ENCODE peak calls at places on chromosomes 2 and 18, in seven cellular contexts. One of them, this sample, is unnamed.

GRCh38 chr2:73112026-73112912 is 479 bp downstream of the RAB11FIP5 start:
- DNase-seq in cardiac fibroblast: peak; percentile 57
- DNase-seq in GM12865: no peak
- DNase-seq in aorta: peak; percentile 55
- DNase-seq in transverse colon: peak; percentile 29
- DNase-seq in mucosa of descending colon: no peak
- DNase-seq in heart right ventricle: no peak
- DNase-seq in this sample: peak; percentile 53

GRCh38 chr18:35635171-35635570 is 53.6 kb downstream of the GALNT1 start:
- DNase-seq in aorta: no peak
- DNase-seq in heart right ventricle: no peak
- DNase-seq in mucosa of descending colon: no peak
- DNase-seq in transverse colon: no peak
- DNase-seq in cardiac fibroblast: no peak
- DNase-seq in GM12865: no peak
- DNase-seq in this sample: peak; percentile 58

GRCh38 chr2:15583831-15584230 is 7.8 kb upstream of the DDX1 start:
- DNase-seq in mucosa of descending colon: no peak
- DNase-seq in transverse colon: no peak
- DNase-seq in heart right ventricle: no peak
- DNase-seq in GM12865: no peak
- DNase-seq in aorta: no peak
- DNase-seq in cardiac fibroblast: no peak
- DNase-seq in this sample: no peak

GRCh38 chr2:97774425-97774824 is 61.0 kb downstream of the ZAP70 start:
- DNase-seq in mucosa of descending colon: no peak
- DNase-seq in transverse colon: no peak
- DNase-seq in cardiac fibroblast: peak; percentile 14
- DNase-seq in aorta: no peak
- DNase-seq in heart right ventricle: no peak
- DNase-seq in GM12865: no peak
- DNase-seq in this sample: no peak

GRCh38 chr18:80046011-80046410 is 11.8 kb downstream of the RBFA start:
- DNase-seq in transverse colon: no peak
- DNase-seq in heart right ventricle: no peak
- DNase-seq in mucosa of descending colon: no peak
- DNase-seq in GM12865: no peak
- DNase-seq in cardiac fibroblast: no peak
- DNase-seq in aorta: no peak
- DNase-seq in this sample: no peak

GRCh38 chr2:195830968-195831810 is 174.2 kb downstream of the SLC39A10 start:
- DNase-seq in transverse colon: no peak
- DNase-seq in aorta: no peak
- DNase-seq in mucosa of descending colon: no peak
- DNase-seq in cardiac fibroblast: no peak
- DNase-seq in GM12865: no peak
- DNase-seq in heart right ventricle: no peak
- DNase-seq in this sample: no peak

GRCh38 chr18:11398625-11399024 is 210.8 kb upstream of the SLC35G4 start:
- DNase-seq in mucosa of descending colon: no peak
- DNase-seq in heart right ventricle: no peak
- DNase-seq in transverse colon: no peak
- DNase-seq in GM12865: no peak
- DNase-seq in cardiac fibroblast: peak; percentile 9
- DNase-seq in aorta: no peak
- DNase-seq in this sample: no peak

GRCh38 chr18:46152436-46152807 is 48.2 kb downstream of the HAUS1 start:
- DNase-seq in aorta: no peak
- DNase-seq in transverse colon: no peak
- DNase-seq in mucosa of descending colon: no peak
- DNase-seq in heart right ventricle: peak; percentile 28
- DNase-seq in cardiac fibroblast: peak; percentile 56
- DNase-seq in GM12865: no peak
- DNase-seq in this sample: peak; percentile 82

GRCh38 chr2:220127311-220127710 is 499.9 kb downstream of the SLC4A3 start:
- DNase-seq in transverse colon: no peak
- DNase-seq in aorta: no peak
- DNase-seq in heart right ventricle: no peak
- DNase-seq in cardiac fibroblast: no peak
- DNase-seq in GM12865: no peak
- DNase-seq in mucosa of descending colon: no peak
- DNase-seq in this sample: no peak

GRCh38 chr2:27798948-27799645 is 27.6 kb downstream of the MRPL33 start:
- DNase-seq in cardiac fibroblast: peak; percentile 99
- DNase-seq in aorta: peak; percentile 87
- DNase-seq in mucosa of descending colon: no peak
- DNase-seq in heart right ventricle: peak; percentile 61
- DNase-seq in transverse colon: peak; percentile 18
- DNase-seq in GM12865: no peak
- DNase-seq in this sample: peak; percentile 100

GRCh38 chr2:97950329-97951154 is 45.2 kb downstream of the TMEM131 start:
- DNase-seq in transverse colon: no peak
- DNase-seq in aorta: no peak
- DNase-seq in GM12865: no peak
- DNase-seq in cardiac fibroblast: peak; percentile 72
- DNase-seq in heart right ventricle: no peak
- DNase-seq in mucosa of descending colon: no peak
- DNase-seq in this sample: peak; percentile 79

GRCh38 chr2:132797551-132797950 is 127.5 kb upstream of the LYPD1 start:
- DNase-seq in GM12865: no peak
- DNase-seq in transverse colon: no peak
- DNase-seq in mucosa of descending colon: no peak
- DNase-seq in heart right ventricle: no peak
- DNase-seq in aorta: no peak
- DNase-seq in cardiac fibroblast: no peak
- DNase-seq in this sample: peak; percentile 65

GRCh38 chr2:179682756-179683155 is 178.7 kb downstream of the ZNF385B start:
- DNase-seq in cardiac fibroblast: no peak
- DNase-seq in aorta: no peak
- DNase-seq in transverse colon: no peak
- DNase-seq in heart right ventricle: no peak
- DNase-seq in mucosa of descending colon: no peak
- DNase-seq in GM12865: peak; percentile 48
- DNase-seq in this sample: no peak

GRCh38 chr2:70525032-70525431 is 28.6 kb downstream of the TGFA start:
- DNase-seq in GM12865: no peak
- DNase-seq in cardiac fibroblast: no peak
- DNase-seq in heart right ventricle: no peak
- DNase-seq in aorta: no peak
- DNase-seq in mucosa of descending colon: no peak
- DNase-seq in transverse colon: peak; percentile 65
- DNase-seq in this sample: peak; percentile 55

GRCh38 chr2:122519366-122519765 is 763.9 kb downstream of the TSN start:
- DNase-seq in aorta: no peak
- DNase-seq in heart right ventricle: no peak
- DNase-seq in cardiac fibroblast: peak; percentile 6
- DNase-seq in mucosa of descending colon: no peak
- DNase-seq in GM12865: no peak
- DNase-seq in transverse colon: no peak
- DNase-seq in this sample: peak; percentile 9

GRCh38 chr2:131521961-131522781 is 5.5 kb upstream of the CCDC74A start:
- DNase-seq in heart right ventricle: peak; percentile 67
- DNase-seq in GM12865: no peak
- DNase-seq in cardiac fibroblast: no peak
- DNase-seq in transverse colon: no peak
- DNase-seq in mucosa of descending colon: no peak
- DNase-seq in aorta: no peak
- DNase-seq in this sample: peak; percentile 10

GRCh38 chr18:44773640-44774155 is 93.0 kb downstream of the SETBP1 start:
- DNase-seq in cardiac fibroblast: no peak
- DNase-seq in mucosa of descending colon: no peak
- DNase-seq in transverse colon: no peak
- DNase-seq in aorta: no peak
- DNase-seq in heart right ventricle: no peak
- DNase-seq in GM12865: peak; percentile 17
- DNase-seq in this sample: no peak

GRCh38 chr2:95377216-95377530 is 25.3 kb upstream of the FAHD2A start:
- DNase-seq in heart right ventricle: no peak
- DNase-seq in GM12865: no peak
- DNase-seq in cardiac fibroblast: no peak
- DNase-seq in aorta: no peak
- DNase-seq in transverse colon: no peak
- DNase-seq in mucosa of descending colon: no peak
- DNase-seq in this sample: no peak

GRCh38 chr2:237330539-237330938 is 83.4 kb downstream of the COL6A3 start:
- DNase-seq in heart right ventricle: no peak
- DNase-seq in GM12865: no peak
- DNase-seq in cardiac fibroblast: no peak
- DNase-seq in mucosa of descending colon: no peak
- DNase-seq in transverse colon: no peak
- DNase-seq in aorta: no peak
- DNase-seq in this sample: no peak
- H3K4me3 ChIP-seq in heart right ventricle: no peak overlapping the region
- H3K4me3 ChIP-seq in GM12865: no peak overlapping the region
- H3K4me3 ChIP-seq in cardiac fibroblast: no peak overlapping the region
- H3K4me3 ChIP-seq in mucosa of descending colon: no peak overlapping the region
- H3K4me3 ChIP-seq in transverse colon: no peak overlapping the region
- H3K4me3 ChIP-seq in aorta: no peak overlapping the region
- H3K4me3 ChIP-seq in this sample: no peak overlapping the region

DNA sequence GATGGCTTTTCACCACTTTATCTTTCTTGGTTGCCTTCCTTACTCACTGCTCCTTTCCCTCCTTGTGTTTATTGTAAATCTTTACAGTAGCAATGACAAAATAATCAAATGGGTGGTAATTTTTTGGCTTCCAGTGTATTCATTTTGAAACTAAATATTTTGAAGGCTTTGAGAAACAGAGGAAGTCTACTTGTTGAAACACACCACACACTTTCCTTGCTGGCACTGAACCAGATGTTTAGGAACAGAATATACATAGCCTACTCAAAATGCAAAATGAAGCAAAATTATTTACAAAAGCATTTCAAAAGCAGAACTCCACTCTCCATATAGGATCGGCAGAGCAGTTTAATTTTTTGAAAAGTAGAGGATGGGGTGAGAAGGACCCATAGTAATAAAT is 189.8 kb downstream of the LTBP1 start:
- DNase-seq in cardiac fibroblast: peak; percentile 28
- DNase-seq in transverse colon: no peak
- DNase-seq in heart right ventricle: no peak
- DNase-seq in aorta: no peak
- DNase-seq in GM12865: peak; percentile 4
- DNase-seq in mucosa of descending colon: no peak
- DNase-seq in this sample: no peak
- H3K4me3 ChIP-seq in cardiac fibroblast: peak overlapping the region; percentile 55
- H3K4me3 ChIP-seq in transverse colon: peak overlapping the region; percentile 32
- H3K4me3 ChIP-seq in heart right ventricle: peak overlapping the region; percentile 45
- H3K4me3 ChIP-seq in aorta: peak overlapping the region; percentile 97
- H3K4me3 ChIP-seq in GM12865: no peak overlapping the region
- H3K4me3 ChIP-seq in mucosa of descending colon: no peak overlapping the region
- H3K4me3 ChIP-seq in this sample: peak overlapping the region; percentile 76

GRCh38 chr2:100240386-100240785 is 81.9 kb downstream of the LONRF2 start:
- DNase-seq in GM12865: no peak
- DNase-seq in aorta: no peak
- DNase-seq in transverse colon: no peak
- DNase-seq in heart right ventricle: no peak
- DNase-seq in mucosa of descending colon: no peak
- DNase-seq in cardiac fibroblast: no peak
- DNase-seq in this sample: no peak

GRCh38 chr2:100239513-100240210 is 82.6 kb downstream of the LONRF2 start:
- DNase-seq in heart right ventricle: no peak
- DNase-seq in GM12865: no peak
- DNase-seq in cardiac fibroblast: no peak
- DNase-seq in aorta: no peak
- DNase-seq in mucosa of descending colon: no peak
- DNase-seq in transverse colon: no peak
- DNase-seq in this sample: no peak

GRCh38 chr2:100242416-100242815 is 79.9 kb downstream of the LONRF2 start:
- DNase-seq in mucosa of descending colon: no peak
- DNase-seq in transverse colon: no peak
- DNase-seq in aorta: no peak
- DNase-seq in GM12865: peak; percentile 22
- DNase-seq in cardiac fibroblast: no peak
- DNase-seq in heart right ventricle: no peak
- DNase-seq in this sample: no peak

GRCh38 chr2:100242891-100243670 is 79.2 kb downstream of the LONRF2 start:
- DNase-seq in heart right ventricle: peak; percentile 69
- DNase-seq in mucosa of descending colon: no peak
- DNase-seq in cardiac fibroblast: peak; percentile 61
- DNase-seq in transverse colon: peak; percentile 61
- DNase-seq in aorta: peak; percentile 78
- DNase-seq in GM12865: peak; percentile 66
- DNase-seq in this sample: peak; percentile 51

DNA sequence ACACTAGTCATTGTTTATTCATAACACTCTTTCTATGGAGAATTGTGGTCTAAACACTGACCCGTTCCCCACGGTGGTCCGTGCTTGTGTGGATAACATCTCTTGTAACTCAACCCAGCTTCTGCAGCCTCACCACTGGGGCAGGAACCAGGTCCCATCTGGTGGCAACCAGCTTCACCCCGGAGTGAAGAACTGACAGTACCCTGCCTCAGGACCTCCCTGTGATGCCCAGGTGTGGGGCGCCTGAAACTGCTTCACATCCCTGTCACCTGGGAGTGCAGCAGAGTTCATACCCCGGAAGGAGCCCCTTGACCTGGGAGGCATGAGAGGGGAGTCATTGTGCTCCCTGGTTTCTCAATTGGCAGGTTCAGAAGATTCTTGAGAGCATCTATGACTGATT is 81.1 kb downstream of the LONRF2 start:
- DNase-seq in aorta: no peak
- DNase-seq in GM12865: no peak
- DNase-seq in transverse colon: no peak
- DNase-seq in mucosa of descending colon: no peak
- DNase-seq in heart right ventricle: no peak
- DNase-seq in cardiac fibroblast: no peak
- DNase-seq in this sample: no peak
- H3K4me3 ChIP-seq in aorta: no peak overlapping the region
- H3K4me3 ChIP-seq in GM12865: no peak overlapping the region
- H3K4me3 ChIP-seq in transverse colon: no peak overlapping the region
- H3K4me3 ChIP-seq in mucosa of descending colon: no peak overlapping the region
- H3K4me3 ChIP-seq in heart right ventricle: no peak overlapping the region
- H3K4me3 ChIP-seq in cardiac fibroblast: no peak overlapping the region
- H3K4me3 ChIP-seq in this sample: no peak overlapping the region

GRCh38 chr2:30267161-30267568 is 35.8 kb downstream of the LBH start:
- DNase-seq in heart right ventricle: no peak
- DNase-seq in mucosa of descending colon: no peak
- DNase-seq in cardiac fibroblast: no peak
- DNase-seq in transverse colon: peak; percentile 19
- DNase-seq in GM12865: no peak
- DNase-seq in aorta: no peak
- DNase-seq in this sample: no peak

GRCh38 chr2:30266705-30267104 is 35.4 kb downstream of the LBH start:
- DNase-seq in GM12865: no peak
- DNase-seq in transverse colon: no peak
- DNase-seq in aorta: no peak
- DNase-seq in heart right ventricle: no peak
- DNase-seq in cardiac fibroblast: no peak
- DNase-seq in mucosa of descending colon: no peak
- DNase-seq in this sample: no peak

GRCh38 chr2:30267576-30267975 is 36.2 kb downstream of the LBH start:
- DNase-seq in transverse colon: no peak
- DNase-seq in GM12865: no peak
- DNase-seq in cardiac fibroblast: no peak
- DNase-seq in aorta: no peak
- DNase-seq in heart right ventricle: no peak
- DNase-seq in mucosa of descending colon: no peak
- DNase-seq in this sample: no peak

GRCh38 chr2:30265441-30266015 is 34.2 kb downstream of the LBH start:
- DNase-seq in heart right ventricle: no peak
- DNase-seq in cardiac fibroblast: peak; percentile 55
- DNase-seq in mucosa of descending colon: no peak
- DNase-seq in transverse colon: no peak
- DNase-seq in GM12865: no peak
- DNase-seq in aorta: no peak
- DNase-seq in this sample: peak; percentile 72

GRCh38 chr2:30266051-30266621 is 34.8 kb downstream of the LBH start:
- DNase-seq in GM12865: peak; percentile 46
- DNase-seq in heart right ventricle: no peak
- DNase-seq in transverse colon: peak; percentile 34
- DNase-seq in mucosa of descending colon: peak; percentile 70
- DNase-seq in cardiac fibroblast: no peak
- DNase-seq in aorta: peak; percentile 61
- DNase-seq in this sample: no peak
- H3K4me3 ChIP-seq in GM12865: no peak overlapping the region
- H3K4me3 ChIP-seq in heart right ventricle: peak overlapping the region; percentile 16
- H3K4me3 ChIP-seq in transverse colon: no peak overlapping the region
- H3K4me3 ChIP-seq in mucosa of descending colon: no peak overlapping the region
- H3K4me3 ChIP-seq in cardiac fibroblast: no peak overlapping the region
- H3K4me3 ChIP-seq in aorta: no peak overlapping the region
- H3K4me3 ChIP-seq in this sample: peak overlapping the region; percentile 4